ENCODE peak calls at places on chromosomes 1 and 21, in nine cellular contexts. A is naive B cell; B is A172; K is thoracic aorta; E is sigmoid colon; D is LoVo; M is LHCN-M2; Z is CD8-positive, alpha-beta T cell; I is nephron progenitor cell. P is an unnamed sample.

GRCh38 chr1:94731891-94732290 is 88.3 kb upstream of the SLC44A3 start:
- DNase-seq in A (no peak), B (no peak), K (no peak), E (no peak), D (no peak), M (no peak), Z (no peak), I (no peak), P (no peak)

GRCh38 chr1:243950166-243950565 is 100.1 kb upstream of the AKT3 start:
- DNase-seq in A (no peak), B (peak), K (no peak), E (no peak), D (peak), M (peak), Z (no peak), I (no peak), P (no peak)

GRCh38 chr1:234721476-234722266 is 111.7 kb upstream of the IRF2BP2 start:
- DNase-seq in A (no peak), B (no peak), K (peak), E (peak), D (no peak), M (peak), Z (no peak), I (no peak), P (peak)

GRCh38 chr21:16842716-16843115 is 670.1 kb upstream of the CXADR start:
- DNase-seq in A (no peak), B (no peak), K (no peak), E (no peak), D (no peak), M (no peak), Z (no peak), I (no peak), P (no peak)

GRCh38 chr1:27137544-27138075 is 17.3 kb downstream of the SLC9A1 start:
- DNase-seq in A (no peak), B (no peak), K (no peak), E (no peak), D (no peak), M (no peak), Z (no peak), I (peak), P (peak)

GRCh38 chr1:246727594-246727993 is 3.4 kb downstream of the SCCPDH start:
- DNase-seq in A (no peak), B (no peak), K (no peak), E (no peak), D (no peak), M (no peak), Z (no peak), I (no peak), P (no peak)

GRCh38 chr1:168227620-168228019 is 1.8 kb downstream of the SFT2D2 start:
- DNase-seq in A (no peak), B (peak), K (no peak), E (no peak), D (no peak), M (peak), Z (no peak), I (no peak), P (no peak)

GRCh38 chr1:30889506-30889905 is 19.1 kb downstream of the SDC3 start:
- DNase-seq in A (no peak), B (no peak), K (no peak), E (no peak), D (no peak), M (no peak), Z (no peak), I (no peak), P (no peak)

GRCh38 chr1:86948212-86948611 is 33.8 kb downstream of the HS2ST1 start:
- DNase-seq in A (no peak), B (no peak), K (no peak), E (peak), D (no peak), M (no peak), Z (no peak), I (no peak), P (no peak)

GRCh38 chr1:77281491-77282186 is at the start of gene AK5:
- DNase-seq in A (peak), B (no peak), K (no peak), E (no peak), D (no peak), M (peak), Z (peak), I (peak), P (peak)

GRCh38 chr1:181087400-181087901 is 1.0 kb upstream of the IER5 start:
- DNase-seq in A (peak), B (no peak), K (no peak), E (no peak), D (no peak), M (peak), Z (no peak), I (no peak), P (no peak)

GRCh38 chr1:156367386-156368156 is 1.4 kb upstream of the RHBG start:
- DNase-seq in A (no peak), B (no peak), K (no peak), E (no peak), D (no peak), M (no peak), Z (no peak), I (no peak), P (no peak)

GRCh38 chr1:13700521-13701273 is 709 bp downstream of the PRDM2 start:
- DNase-seq in A (peak), B (no peak), K (no peak), E (no peak), D (no peak), M (peak), Z (peak), I (no peak), P (peak)

GRCh38 chr1:117658676-117659075 is 52.8 kb downstream of the TENT5C start:
- DNase-seq in A (peak), B (no peak), K (no peak), E (no peak), D (no peak), M (no peak), Z (peak), I (no peak), P (no peak)

GRCh38 chr1:207186503-207186902 is 82.5 kb downstream of the C4BPA start:
- DNase-seq in A (no peak), B (peak), K (no peak), E (no peak), D (no peak), M (peak), Z (no peak), I (no peak), P (no peak)

GRCh38 chr1:151946366-151946764 is 37.1 kb upstream of the THEM4 start:
- DNase-seq in A (no peak), B (no peak), K (no peak), E (no peak), D (peak), M (peak), Z (no peak), I (no peak), P (no peak)

GRCh38 chr21:20998886-20999285 is 677 bp downstream of the NCAM2 start:
- DNase-seq in A (no peak), B (no peak), K (no peak), E (no peak), D (no peak), M (no peak), Z (no peak), I (no peak), P (peak)

GRCh38 chr21:37849703-37850102 is 66.6 kb downstream of the KCNJ6 start:
- DNase-seq in A (no peak), B (peak), K (no peak), E (no peak), D (no peak), M (peak), Z (no peak), I (no peak), P (no peak)

GRCh38 chr1:19739628-19740027 is 60.1 kb downstream of the TMCO4 start:
- DNase-seq in A (no peak), B (no peak), K (no peak), E (no peak), D (no peak), M (no peak), Z (no peak), I (no peak), P (no peak)

GRCh38 chr1:114610546-114611245 is 29.3 kb upstream of the BCAS2 start:
- DNase-seq in A (no peak), B (peak), K (no peak), E (no peak), D (peak), M (no peak), Z (no peak), I (no peak), P (no peak)

GRCh38 chr21:46425566-46425965 is 33.1 kb upstream of the DIP2A start:
- DNase-seq in A (no peak), B (no peak), K (no peak), E (no peak), D (no peak), M (no peak), Z (peak), I (no peak), P (peak)

GRCh38 chr1:36735939-36736730 is 253.4 kb upstream of the CSF3R start:
- DNase-seq in A (no peak), B (no peak), K (no peak), E (peak), D (no peak), M (no peak), Z (no peak), I (no peak), P (no peak)

GRCh38 chr1:29379438-29380073 is 143.2 kb downstream of the PTPRU start:
- DNase-seq in A (no peak), B (peak), K (no peak), E (no peak), D (peak), M (peak), Z (no peak), I (no peak), P (peak)

GRCh38 chr1:155011004-155011416 is 8.4 kb downstream of the ZBTB7B start:
- DNase-seq in A (no peak), B (no peak), K (no peak), E (no peak), D (no peak), M (no peak), Z (no peak), I (no peak), P (no peak)

GRCh38 chr1:67823645-67824044 is 9.6 kb downstream of the GNG12 start:
- DNase-seq in A (no peak), B (no peak), K (no peak), E (no peak), D (no peak), M (no peak), Z (no peak), I (no peak), P (no peak)

GRCh38 chr21:32371913-32372314 is 20.9 kb downstream of the URB1 start:
- DNase-seq in A (no peak), B (peak), K (no peak), E (peak), D (no peak), M (peak), Z (no peak), I (no peak), P (no peak)

GRCh38 chr1:155678027-155678426 is 10.5 kb downstream of the YY1AP1 start:
- DNase-seq in A (no peak), B (no peak), K (no peak), E (no peak), D (no peak), M (no peak), Z (no peak), I (no peak), P (no peak)

GRCh38 chr1:204773246-204773645 is 87.7 kb upstream of the LRRN2 start:
- DNase-seq in A (no peak), B (no peak), K (no peak), E (no peak), D (no peak), M (no peak), Z (no peak), I (no peak), P (no peak)

GRCh38 chr1:170562644-170563338 is 30.8 kb downstream of the GORAB start:
- DNase-seq in A (no peak), B (peak), K (peak), E (peak), D (peak), M (peak), Z (no peak), I (no peak), P (no peak)

GRCh38 chr1:74368335-74368734 is 133.1 kb downstream of the TNNI3K start:
- DNase-seq in A (no peak), B (no peak), K (no peak), E (no peak), D (no peak), M (no peak), Z (no peak), I (no peak), P (no peak)

GRCh38 chr1:28437924-28438699 is 67.7 kb upstream of the RCC1 start:
- DNase-seq in A (no peak), B (peak), K (peak), E (peak), D (peak), M (peak), Z (no peak), I (peak), P (peak)

GRCh38 chr1:110449661-110450651 is 993 bp upstream of the PROK1 start:
- DNase-seq in A (no peak), B (no peak), K (no peak), E (no peak), D (no peak), M (no peak), Z (no peak), I (no peak), P (no peak)

GRCh38 chr1:2411801-2412394 is 466 bp downstream of the PEX10 start:
- DNase-seq in A (no peak), B (no peak), K (no peak), E (no peak), D (peak), M (no peak), Z (no peak), I (peak), P (peak)

GRCh38 chr1:84971957-84972356 is 25.0 kb downstream of the MCOLN2 start:
- DNase-seq in A (no peak), B (no peak), K (no peak), E (no peak), D (no peak), M (no peak), Z (no peak), I (no peak), P (no peak)

P was measured in retina.